ENCODE peak calls at places on chromosomes 3 and 15, in four cellular contexts. One of them, this sample, is unnamed.

GRCh38 chr15:82535566-82536408 is 4.5 kb downstream of the RPS17 start:
- DNase-seq in HCT116: no peak
- DNase-seq in upper lobe of right lung: no peak
- DNase-seq in epithelial cell of esophagus: no peak
- DNase-seq in this sample: no peak

GRCh38 chr15:29674661-29675533 is 147.4 kb downstream of the TJP1 start:
- DNase-seq in HCT116: no peak
- DNase-seq in epithelial cell of esophagus: peak; percentile 37
- DNase-seq in upper lobe of right lung: peak; percentile 88
- DNase-seq in this sample: no peak

GRCh38 chr3:150469031-150469930 is 61.2 kb downstream of the TSC22D2 start:
- DNase-seq in HCT116: peak; percentile 68
- DNase-seq in epithelial cell of esophagus: peak; percentile 99
- DNase-seq in upper lobe of right lung: no peak
- DNase-seq in this sample: no peak

GRCh38 chr3:150770662-150771061 is 7.7 kb upstream of the SIAH2 start:
- DNase-seq in HCT116: no peak
- DNase-seq in upper lobe of right lung: no peak
- DNase-seq in epithelial cell of esophagus: no peak
- DNase-seq in this sample: no peak

GRCh38 chr3:47578691-47579632 is at the start of gene CSPG5:
- DNase-seq in HCT116: no peak
- DNase-seq in upper lobe of right lung: peak; percentile 67
- DNase-seq in epithelial cell of esophagus: peak; percentile 15
- DNase-seq in this sample: no peak

GRCh38 chr3:5479229-5479799 is 291.8 kb downstream of the EDEM1 start:
- DNase-seq in epithelial cell of esophagus: peak; percentile 70
- DNase-seq in upper lobe of right lung: no peak
- DNase-seq in HCT116: no peak
- DNase-seq in this sample: no peak

GRCh38 chr3:132134611-132135010 is 99.8 kb upstream of the CPNE4 start:
- DNase-seq in upper lobe of right lung: no peak
- DNase-seq in epithelial cell of esophagus: peak; percentile 92
- DNase-seq in HCT116: no peak
- DNase-seq in this sample: no peak

GRCh38 chr15:91897585-91898372 is 44.3 kb downstream of the SLCO3A1 start:
- DNase-seq in upper lobe of right lung: no peak
- DNase-seq in HCT116: no peak
- DNase-seq in epithelial cell of esophagus: no peak
- DNase-seq in this sample: no peak

DNA sequence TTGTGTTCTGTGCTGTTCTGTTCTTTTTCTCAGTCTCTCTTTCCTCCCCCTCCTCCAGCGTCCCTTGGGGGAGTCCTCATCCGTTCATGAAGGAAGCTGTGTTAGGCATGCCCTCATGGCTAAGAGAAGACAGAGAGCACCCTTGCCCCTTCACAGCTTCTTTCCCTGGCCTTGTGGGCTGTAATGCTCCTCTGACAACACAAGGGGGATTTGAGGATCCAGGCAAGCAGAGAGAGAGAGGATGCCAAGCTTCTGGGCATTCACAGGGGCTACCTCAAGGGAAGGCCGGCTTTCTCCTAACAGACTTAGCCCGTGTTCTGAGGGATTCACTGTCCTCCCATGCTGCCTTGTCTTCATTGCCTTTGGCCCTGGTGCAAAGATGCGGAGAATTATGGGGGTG is 389.5 kb downstream of the LRTM1 start:
- DNase-seq in HCT116: no peak
- DNase-seq in upper lobe of right lung: no peak
- DNase-seq in epithelial cell of esophagus: no peak
- DNase-seq in this sample: no peak
- TF ChIP-seq CTCF in HCT116: no peak
- TF ChIP-seq CTCF in upper lobe of right lung: no peak
- TF ChIP-seq CTCF in epithelial cell of esophagus: no peak
- TF ChIP-seq CTCF in this sample: peak; percentile 27

GRCh38 chr3:125129512-125129962 is 73.7 kb upstream of the HEG1 start:
- DNase-seq in epithelial cell of esophagus: peak; percentile 93
- DNase-seq in HCT116: no peak
- DNase-seq in upper lobe of right lung: no peak
- DNase-seq in this sample: no peak

GRCh38 chr3:125132815-125133214 is 77.0 kb upstream of the HEG1 start:
- DNase-seq in epithelial cell of esophagus: no peak
- DNase-seq in upper lobe of right lung: no peak
- DNase-seq in HCT116: no peak
- DNase-seq in this sample: no peak

GRCh38 chr3:125126323-125126722 is 70.5 kb upstream of the HEG1 start:
- DNase-seq in HCT116: no peak
- DNase-seq in upper lobe of right lung: no peak
- DNase-seq in epithelial cell of esophagus: no peak
- DNase-seq in this sample: no peak

GRCh38 chr3:125125822-125126245 is 70.0 kb upstream of the HEG1 start:
- DNase-seq in HCT116: no peak
- DNase-seq in upper lobe of right lung: no peak
- DNase-seq in epithelial cell of esophagus: peak; percentile 58
- DNase-seq in this sample: no peak

GRCh38 chr3:125128861-125129501 is 73.2 kb upstream of the HEG1 start:
- DNase-seq in epithelial cell of esophagus: no peak
- DNase-seq in HCT116: no peak
- DNase-seq in upper lobe of right lung: peak; percentile 72
- DNase-seq in this sample: no peak
- H3K4me3 ChIP-seq in epithelial cell of esophagus: no peak overlapping the region
- H3K4me3 ChIP-seq in HCT116: no peak overlapping the region
- H3K4me3 ChIP-seq in upper lobe of right lung: no peak overlapping the region
- H3K4me3 ChIP-seq in this sample: no peak overlapping the region

GRCh38 chr3:42246091-42246490 is 19.9 kb downstream of the CCK start:
- DNase-seq in epithelial cell of esophagus: peak; percentile 74
- DNase-seq in upper lobe of right lung: no peak
- DNase-seq in HCT116: no peak
- DNase-seq in this sample: no peak

GRCh38 chr3:42250761-42251160 is 15.2 kb downstream of the CCK start:
- DNase-seq in upper lobe of right lung: no peak
- DNase-seq in HCT116: no peak
- DNase-seq in epithelial cell of esophagus: no peak
- DNase-seq in this sample: no peak

GRCh38 chr3:42247576-42248027 is 18.4 kb downstream of the CCK start:
- DNase-seq in epithelial cell of esophagus: peak; percentile 67
- DNase-seq in HCT116: peak; percentile 60
- DNase-seq in upper lobe of right lung: no peak
- DNase-seq in this sample: peak; percentile 86
- TF ChIP-seq CTCF in epithelial cell of esophagus: peak; percentile 85
- TF ChIP-seq CTCF in HCT116: peak; percentile 88
- TF ChIP-seq CTCF in upper lobe of right lung: peak; percentile 72
- TF ChIP-seq CTCF in this sample: peak; percentile 63

DNA sequence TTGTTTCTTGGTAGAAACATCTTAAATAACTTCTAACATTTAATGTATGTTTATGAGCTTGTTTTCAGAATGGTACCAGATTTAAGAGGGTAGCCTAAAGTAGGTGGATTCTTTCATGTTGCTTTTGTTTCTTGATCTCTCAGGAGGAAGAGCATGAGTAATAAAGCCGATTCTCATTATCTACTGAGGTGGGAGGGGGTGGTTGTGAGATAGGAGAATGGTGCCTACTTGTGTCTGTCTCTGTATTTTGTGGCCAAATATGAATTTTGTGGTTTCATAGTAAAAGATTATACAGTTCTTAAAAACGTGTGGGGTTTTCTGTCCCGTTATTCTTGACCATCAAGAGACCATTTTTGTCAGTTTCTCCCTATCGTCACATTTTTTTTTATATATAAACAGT is 2.2 kb downstream of the ATP2C1 start:
- DNase-seq in HCT116: no peak
- DNase-seq in upper lobe of right lung: no peak
- DNase-seq in epithelial cell of esophagus: no peak
- DNase-seq in this sample: no peak
- H3K4me3 ChIP-seq in HCT116: no peak overlapping the region
- H3K4me3 ChIP-seq in upper lobe of right lung: peak overlapping the region; percentile 91
- H3K4me3 ChIP-seq in epithelial cell of esophagus: no peak overlapping the region
- H3K4me3 ChIP-seq in this sample: no peak overlapping the region

GRCh38 chr15:61367953-61368352 is 138.9 kb upstream of the RORA start:
- DNase-seq in HCT116: no peak
- DNase-seq in epithelial cell of esophagus: no peak
- DNase-seq in upper lobe of right lung: no peak
- DNase-seq in this sample: peak; percentile 56
- TF ChIP-seq CTCF in HCT116: no peak
- TF ChIP-seq CTCF in epithelial cell of esophagus: no peak
- TF ChIP-seq CTCF in upper lobe of right lung: no peak
- TF ChIP-seq CTCF in this sample: peak; percentile 60

GRCh38 chr3:48636149-48636548 is 888 bp upstream of the SLC26A6 start:
- DNase-seq in HCT116: no peak
- DNase-seq in epithelial cell of esophagus: no peak
- DNase-seq in upper lobe of right lung: no peak
- DNase-seq in this sample: no peak

GRCh38 chr3:48633256-48633655 is 2.0 kb downstream of the SLC26A6 start:
- DNase-seq in HCT116: no peak
- DNase-seq in upper lobe of right lung: no peak
- DNase-seq in epithelial cell of esophagus: no peak
- DNase-seq in this sample: no peak

GRCh38 chr3:48635222-48636021 is at the start of gene SLC26A6:
- DNase-seq in epithelial cell of esophagus: peak; percentile 98
- DNase-seq in HCT116: peak; percentile 88
- DNase-seq in upper lobe of right lung: peak; percentile 99
- DNase-seq in this sample: peak; percentile 86

GRCh38 chr3:48633743-48634142 is 1.5 kb downstream of the SLC26A6 start:
- DNase-seq in upper lobe of right lung: no peak
- DNase-seq in epithelial cell of esophagus: no peak
- DNase-seq in HCT116: no peak
- DNase-seq in this sample: no peak

GRCh38 chr3:48634661-48635221 is 520 bp downstream of the SLC26A6 start:
- DNase-seq in HCT116: no peak
- DNase-seq in upper lobe of right lung: peak; percentile 78
- DNase-seq in epithelial cell of esophagus: peak; percentile 56
- DNase-seq in this sample: no peak
- H3K4me3 ChIP-seq in HCT116: peak overlapping the region; percentile 94
- H3K4me3 ChIP-seq in upper lobe of right lung: peak overlapping the region; percentile 98
- H3K4me3 ChIP-seq in epithelial cell of esophagus: peak overlapping the region; percentile 82
- H3K4me3 ChIP-seq in this sample: peak overlapping the region; percentile 95

This sample was measured in LNCaP clone FGC.